ENCODE peak calls at places on chromosomes 4 and X, in six cellular contexts. X is T-helper 2 cell; K is activated T-helper 1 cell treated with anti-CD3 and anti-CD28 coated beads, Interleukin-2, amount 50 U/mL, for 16 hours; Q is G401; G is NCI-H2081; P is occipital lobe. Z is an unnamed sample.

GRCh38 chr4:3807861-3808521 is 41.8 kb downstream of the ADRA2C start:
- DNase-seq in X (no peak), K (no peak), Q (no peak), G (no peak), P (no peak), Z (no peak)

GRCh38 chrX:40010550-40011364 is 87.0 kb downstream of the BCOR start:
- DNase-seq in X (no peak), K (no peak), Q (no peak), G (no peak), P (no peak), Z (no peak)

GRCh38 chrX:21683910-21684309 is 25.8 kb upstream of the KLHL34 start:
- DNase-seq in X (no peak), K (no peak), Q (no peak), G (no peak), P (no peak), Z (no peak)

GRCh38 chrX:14032383-14032782 is 2.7 kb upstream of the GEMIN8 start:
- DNase-seq in X (peak; percentile 12), K (peak; percentile 4), Q (peak; percentile 68), G (peak; percentile 67), P (no peak), Z (peak; percentile 29)

GRCh38 chrX:85004255-85004654 is 578 bp downstream of the APOOL start:
- DNase-seq in X (no peak), K (no peak), Q (no peak), G (no peak), P (no peak), Z (no peak)

GRCh38 chr4:82900016-82900334 is 560 bp upstream of the THAP9 start:
- DNase-seq in X (no peak), K (no peak), Q (no peak), G (no peak), P (no peak), Z (no peak)

GRCh38 chr4:112765317-112765989 is 128.5 kb downstream of the LARP7 start:
- DNase-seq in X (no peak), K (no peak), Q (peak; percentile 37), G (no peak), P (peak; percentile 2), Z (no peak)

GRCh38 chr4:7759221-7759620 is 180.4 kb downstream of the AFAP1 start:
- DNase-seq in X (peak; percentile 44), K (peak; percentile 27), Q (no peak), G (no peak), P (no peak), Z (no peak)

GRCh38 chr4:162683659-162684370 is 482.9 kb downstream of the NAF1 start:
- DNase-seq in X (no peak), K (no peak), Q (no peak), G (no peak), P (no peak), Z (no peak)

GRCh38 chrX:9829308-9830267 is 43.4 kb downstream of the SHROOM2 start:
- DNase-seq in X (no peak), K (no peak), Q (no peak), G (no peak), P (no peak), Z (no peak)

GRCh38 chrX:54043696-54044125 is 562 bp downstream of the PHF8 start:
- DNase-seq in X (peak; percentile 6), K (peak; percentile 17), Q (peak; percentile 45), G (peak; percentile 38), P (no peak), Z (no peak)

GRCh38 chr4:182678590-182678989 is 238.6 kb downstream of the DCTD start:
- DNase-seq in X (no peak), K (no peak), Q (no peak), G (no peak), P (no peak), Z (no peak)

GRCh38 chrX:64580035-64580434 is 184.8 kb upstream of the MTMR8 start:
- DNase-seq in X (no peak), K (no peak), Q (no peak), G (no peak), P (no peak), Z (no peak)

GRCh38 chr4:109211671-109212070 is 90.8 kb downstream of the COL25A1 start:
- DNase-seq in X (no peak), K (no peak), Q (no peak), G (no peak), P (no peak), Z (no peak)

GRCh38 chr4:138910201-138910913 is 105.2 kb upstream of the NOCT start:
- DNase-seq in X (no peak), K (no peak), Q (no peak), G (peak; percentile 89), P (no peak), Z (no peak)

GRCh38 chrX:97389761-97390192 is 506.1 kb downstream of the RPA4 start:
- DNase-seq in X (no peak), K (no peak), Q (no peak), G (no peak), P (no peak), Z (peak; percentile 3)

GRCh38 chr4:75790024-75790423 is 65.6 kb downstream of the USO1 start:
- DNase-seq in X (no peak), K (no peak), Q (no peak), G (no peak), P (no peak), Z (no peak)

GRCh38 chr4:183348706-183349659 is 26.8 kb upstream of the CLDN24 start:
- DNase-seq in X (no peak), K (no peak), Q (no peak), G (no peak), P (no peak), Z (peak; percentile 78)

GRCh38 chrX:118644378-118644777 is 83.0 kb upstream of the IL13RA1 start:
- DNase-seq in X (no peak), K (no peak), Q (peak; percentile 3), G (peak; percentile 43), P (no peak), Z (peak; percentile 14)

GRCh38 chrX:28586891-28587635 is at the start of gene IL1RAPL1:
- DNase-seq in X (no peak), K (no peak), Q (peak; percentile 85), G (no peak), P (peak; percentile 17), Z (peak; percentile 44)

GRCh38 chr4:39255266-39255665 is 72.9 kb downstream of the WDR19 start:
- DNase-seq in X (no peak), K (no peak), Q (no peak), G (no peak), P (no peak), Z (no peak)

GRCh38 chr4:15163284-15163645 is 161.0 kb downstream of the CPEB2 start:
- DNase-seq in X (no peak), K (no peak), Q (no peak), G (no peak), P (no peak), Z (no peak)

GRCh38 chr4:169334335-169334734 is 63.6 kb upstream of the SH3RF1 start:
- DNase-seq in X (no peak), K (no peak), Q (no peak), G (no peak), P (no peak), Z (no peak)

Z was measured in amniotic stem cell.